ENCODE peak calls at places on chromosomes 16 and 17, in four cellular contexts. B is breast epithelium, Y is stomach, G is body of pancreas. C is an unnamed sample.
A peak's percentile ranks its signal among the peaks of the same experiment; 100 is the strongest.

GRCh38 chr17:71667661-71668060 is 453.2 kb upstream of the SOX9 start:
- DNase-seq in B (no peak), Y (no peak), G (no peak), C (no peak)

GRCh38 chr17:30093463-30094147 is 23.0 kb upstream of the NSRP1 start:
- DNase-seq in B (no peak), Y (peak; percentile 38), G (peak; percentile 44), C (no peak)

GRCh38 chr17:50641339-50641725 is 6.7 kb downstream of the ABCC3 start:
- DNase-seq in B (no peak), Y (no peak), G (peak; percentile 57), C (no peak)

GRCh38 chr16:75148311-75149195 is at the start of gene ZFP1:
- DNase-seq in B (peak; percentile 95), Y (peak; percentile 96), G (peak; percentile 96), C (peak; percentile 95)

GRCh38 chr17:76156662-76156991 is 15.6 kb upstream of the FOXJ1 start:
- DNase-seq in B (peak; percentile 17), Y (no peak), G (no peak), C (no peak)

GRCh38 chr17:62657664-62658063 is 30.2 kb downstream of the MRC2 start:
- DNase-seq in B (no peak), Y (no peak), G (no peak), C (no peak)

GRCh38 chr16:12111223-12111622 is 134.7 kb downstream of the SNX29 start:
- DNase-seq in B (peak; percentile 19), Y (no peak), G (no peak), C (no peak)

GRCh38 chr17:2124391-2124790 is 69.5 kb downstream of the HIC1 start:
- DNase-seq in B (no peak), Y (no peak), G (no peak), C (no peak)

GRCh38 chr16:86775401-86775985 is 197.1 kb downstream of the FOXL1 start:
- DNase-seq in B (no peak), Y (no peak), G (no peak), C (no peak)

GRCh38 chr17:82205720-82206508 is 6.7 kb downstream of the CCDC57 start:
- DNase-seq in B (peak; percentile 84), Y (peak; percentile 87), G (peak; percentile 87), C (peak; percentile 63)
- TF ChIP-seq POLR2A in B (no peak), Y (peak; percentile 34), G (peak; percentile 75), C (no peak)

GRCh38 chr16:85618509-85618908 is 5.4 kb downstream of the GSE1 start:
- DNase-seq in B (no peak), Y (no peak), G (no peak), C (no peak)
- H3K4me1 ChIP-seq in B (peaks cover 29% of the 10 kb centered on the region), Y (peaks cover 83% of the 10 kb centered on the region), G (peaks cover 92% of the 10 kb centered on the region), C (peaks cover 50% of the 10 kb centered on the region)

DNA sequence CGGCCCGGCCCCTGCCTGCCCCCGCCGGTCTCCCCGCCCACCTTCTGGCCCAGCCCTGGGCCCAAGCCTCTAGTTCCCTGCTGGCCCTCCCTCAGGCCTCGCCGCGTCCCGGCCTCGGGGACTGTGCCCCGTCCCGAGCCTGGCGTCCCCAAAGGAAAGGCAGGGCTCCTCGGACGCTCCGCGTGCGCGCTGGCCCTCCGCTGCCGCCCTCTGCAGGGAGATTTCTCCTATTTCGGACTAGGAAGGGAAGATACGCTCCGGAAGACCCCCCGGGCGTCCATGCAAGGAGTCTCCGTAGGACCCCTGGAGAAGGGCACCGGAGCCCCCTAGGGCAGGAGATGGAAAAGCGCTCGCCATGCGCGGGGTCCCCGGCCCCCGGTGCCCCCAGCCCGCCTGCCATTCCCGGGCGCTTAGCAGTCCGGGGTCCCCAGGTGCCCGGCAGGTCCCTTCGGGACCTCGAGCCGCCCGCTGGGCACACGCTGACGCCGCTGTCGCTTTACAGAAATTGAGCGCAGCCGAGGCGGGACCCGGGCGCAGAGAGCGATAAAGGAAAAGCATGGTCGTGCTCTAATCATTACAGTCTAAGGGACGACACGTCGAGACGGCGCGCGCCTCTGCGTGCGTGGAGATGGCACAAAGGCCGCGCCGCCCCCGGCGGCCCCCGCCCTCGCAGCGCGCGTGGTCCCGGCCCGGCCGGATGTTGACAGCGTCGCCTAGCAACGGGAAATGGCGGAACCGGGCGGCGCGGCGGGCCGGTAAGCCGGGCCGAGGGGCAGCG is at the start of gene CCDC40:
- DNase-seq in B (peak; percentile 83), Y (peak; percentile 87), G (peak; percentile 90), C (peak; percentile 70)
- TF ChIP-seq POLR2A in B (peak; percentile 47), Y (no peak), G (peak; percentile 76), C (peak; percentile 49)

GRCh38 chr17:78915872-78916632 is 9.1 kb downstream of the TIMP2 start:
- DNase-seq in B (no peak), Y (peak; percentile 42), G (peak; percentile 43), C (peak; percentile 60)
- H3K4me1 ChIP-seq in B (peaks cover 2% of the 10 kb centered on the region), Y (peaks cover 28% of the 10 kb centered on the region), G (peaks cover 69% of the 10 kb centered on the region), C (peaks cover 26% of the 10 kb centered on the region)